ENCODE peak calls at places on chromosomes 7 and 10, in four cellular contexts. X is K562, O is GM12878, Y is HL-60. M is an unnamed sample.

GRCh38 chr7:151472644-151473380 is 32.9 kb upstream of the CRYGN start:
- DNase-seq in Y (no peak), O (peak), X (no peak), M (no peak)

GRCh38 chr10:129963831-129964501 is at the start of gene EBF3:
- DNase-seq in Y (no peak), O (no peak), X (peak), M (no peak)

GRCh38 chr10:48215148-48215982 is 59.1 kb downstream of the FRMPD2 start:
- DNase-seq in O (peak), X (peak), Y (peak), M (peak)

GRCh38 chr10:31034041-31034918 is 2.6 kb upstream of the ZNF438 start:
- DNase-seq in X (no peak), O (no peak), Y (peak), M (no peak)

GRCh38 chr7:70919491-70920073 is 212.4 kb upstream of the GALNT17 start:
- DNase-seq in O (no peak), X (no peak), Y (no peak), M (no peak)

GRCh38 chr10:29858352-29859267 is 200.8 kb downstream of the JCAD start:
- DNase-seq in O (no peak), X (no peak), Y (no peak), M (no peak)

GRCh38 chr10:97510686-97511085 is 12.0 kb downstream of the UBTD1 start:
- DNase-seq in Y (no peak), X (no peak), O (no peak), M (no peak)

GRCh38 chr10:47403401-47404318 is 19.6 kb upstream of the ZNF488 start:
- DNase-seq in Y (no peak), O (no peak), X (no peak), M (no peak)

GRCh38 chr10:128047337-128047736 is 78.9 kb downstream of the MKI67 start:
- DNase-seq in X (peak), O (peak), Y (peak), M (peak)

GRCh38 chr10:45421231-45422097 is 47.4 kb downstream of the ALOX5 start:
- DNase-seq in O (no peak), Y (peak), X (no peak), M (no peak)

GRCh38 chr7:158277219-158278141 is 310.1 kb downstream of the PTPRN2 start:
- DNase-seq in O (no peak), Y (no peak), X (no peak), M (no peak)

GRCh38 chr7:29956477-29956836 is 33.1 kb downstream of the SCRN1 start:
- DNase-seq in O (no peak), Y (no peak), X (no peak), M (no peak)

GRCh38 chr10:52066383-52066782 is 247.7 kb upstream of the DKK1 start:
- DNase-seq in X (no peak), O (no peak), Y (no peak), M (no peak)

GRCh38 chr7:101817031-101817929 is at the start of gene CUX1:
- DNase-seq in O (no peak), Y (no peak), X (peak), M (no peak)

GRCh38 chr10:121598261-121599249 is at the start of gene FGFR2:
- DNase-seq in O (no peak), X (peak), Y (peak), M (peak)

GRCh38 chr7:152148706-152149105 is 123.2 kb downstream of the GALNT11 start:
- DNase-seq in O (no peak), X (no peak), Y (no peak), M (no peak)

GRCh38 chr7:1641173-1641572 is 28.9 kb upstream of the ELFN1 start:
- DNase-seq in X (no peak), Y (no peak), O (no peak), M (no peak)

GRCh38 chr7:1640376-1641172 is 29.5 kb upstream of the ELFN1 start:
- DNase-seq in X (peak), O (no peak), Y (no peak), M (no peak)

GRCh38 chr7:1643270-1644092 is 26.6 kb upstream of the ELFN1 start:
- DNase-seq in Y (no peak), O (no peak), X (no peak), M (no peak)

GRCh38 chr7:1641661-1642260 is 28.3 kb upstream of the ELFN1 start:
- DNase-seq in O (no peak), X (no peak), Y (no peak), M (no peak)

DNA sequence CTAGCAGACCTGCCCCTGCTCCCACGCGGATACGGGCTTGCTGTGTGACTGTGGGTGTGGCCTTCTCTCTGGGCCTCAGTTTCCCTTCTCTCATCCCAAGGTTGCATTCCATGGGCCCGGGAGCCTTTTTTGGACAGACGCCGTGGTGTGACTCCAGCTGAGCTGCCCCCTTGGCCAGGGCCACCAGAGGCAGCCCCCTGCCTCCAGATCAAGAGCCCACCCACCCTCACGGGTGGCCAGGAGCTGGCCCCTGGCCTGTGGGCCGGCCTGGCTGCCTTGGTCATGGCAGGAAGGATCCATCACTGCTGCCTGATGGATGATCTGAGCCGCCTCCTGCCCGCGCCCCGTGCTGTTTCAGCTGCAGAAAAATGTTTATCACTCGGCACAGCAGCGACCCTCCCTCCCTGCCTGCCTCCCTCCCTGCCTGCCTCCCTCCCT is 27.8 kb upstream of the ELFN1 start:
- DNase-seq in Y (no peak), X (no peak), O (no peak), M (no peak)
- TF ChIP-seq SPI1 in Y (no peak), X (no peak), O (no peak), M (no peak)

GRCh38 chr10:73785721-73786511 is 510 bp downstream of the ZSWIM8 start:
- DNase-seq in X (peak), O (no peak), Y (peak), M (no peak)
- TF ChIP-seq SPI1 in X (no peak), O (no peak), Y (no peak), M (no peak)

GRCh38 chr10:75544923-75545322 is 113.5 kb downstream of the LRMDA start:
- DNase-seq in Y (no peak), O (no peak), X (no peak), M (no peak)
- TF ChIP-seq SPI1 in Y (no peak), O (no peak), X (no peak), M (no peak)

GRCh38 chr10:103648951-103649532 is 155.5 kb downstream of the NEURL1 start:
- DNase-seq in X (no peak), O (no peak), Y (peak), M (no peak)
- TF ChIP-seq SPI1 in X (no peak), O (no peak), Y (no peak), M (no peak)

GRCh38 chr10:87864497-87865059 is 1.2 kb downstream of the PTEN start:
- DNase-seq in O (no peak), Y (no peak), X (peak), M (no peak)
- TF ChIP-seq SPI1 in O (no peak), Y (no peak), X (no peak), M (no peak)

DNA sequence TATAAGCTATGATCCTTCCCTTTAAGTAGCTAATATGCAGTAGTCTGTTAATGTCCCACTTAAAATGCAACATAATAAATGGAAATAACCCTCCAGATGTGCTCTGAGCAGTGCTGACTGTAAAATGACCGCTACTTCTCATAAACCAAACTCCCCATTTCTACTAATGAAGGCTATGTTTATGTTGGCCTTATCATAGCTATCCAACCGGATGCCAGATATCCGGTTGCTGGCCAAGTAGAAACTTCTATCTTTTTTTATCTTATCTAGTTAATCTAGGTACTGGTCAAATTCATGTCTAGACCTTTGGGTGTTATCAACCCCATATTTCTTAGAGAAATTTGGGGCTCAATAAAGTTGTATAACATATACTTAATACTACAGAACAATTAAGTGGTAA is 56.6 kb downstream of the CHRM2 start:
- DNase-seq in O (no peak), Y (no peak), X (no peak), M (no peak)
- TF ChIP-seq SPI1 in O (no peak), Y (no peak), X (no peak), M (no peak)

DNA sequence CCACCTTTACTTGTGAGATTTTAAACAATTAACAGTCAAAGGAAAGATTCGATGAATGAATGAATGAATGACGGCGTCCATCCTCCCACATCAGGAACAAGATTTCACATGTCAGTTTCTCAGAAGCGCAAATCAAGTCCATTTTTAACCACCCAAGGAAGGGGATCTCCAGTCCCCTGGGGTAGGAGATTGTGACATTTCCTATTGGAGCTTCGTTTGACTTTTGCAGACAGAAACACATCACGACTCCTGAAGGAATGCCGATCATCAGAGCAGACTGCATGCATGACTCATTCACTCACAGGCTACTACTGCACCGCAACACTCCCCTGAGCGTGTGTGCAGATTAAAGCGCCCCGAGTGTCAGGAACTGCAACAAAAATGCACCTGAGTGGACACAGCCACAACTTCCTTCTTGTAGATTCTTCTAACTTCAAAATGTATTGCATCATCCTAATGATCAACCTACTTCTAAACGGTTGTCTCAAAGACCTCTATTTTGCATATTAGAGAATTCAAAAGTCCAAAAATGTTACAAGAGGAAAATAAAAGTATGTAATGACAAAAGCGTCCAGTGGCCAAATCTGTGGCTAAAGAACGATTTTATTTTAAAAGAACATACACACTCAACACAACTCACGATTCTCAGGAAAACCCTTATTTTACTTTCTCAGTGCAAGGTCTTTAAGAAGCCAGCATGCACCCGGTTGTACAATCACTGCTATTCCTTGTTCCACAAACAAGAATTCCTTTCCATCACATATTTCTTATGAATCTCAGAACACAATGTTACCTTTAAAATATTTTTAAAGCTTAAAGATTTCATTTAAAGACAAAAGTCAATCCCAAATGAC is 172.6 kb downstream of the FAM107B start:
- DNase-seq in Y (peak), O (peak), X (no peak), M (peak)
- TF ChIP-seq SPI1 in Y (no peak), O (peak), X (no peak), M (peak)

DNA sequence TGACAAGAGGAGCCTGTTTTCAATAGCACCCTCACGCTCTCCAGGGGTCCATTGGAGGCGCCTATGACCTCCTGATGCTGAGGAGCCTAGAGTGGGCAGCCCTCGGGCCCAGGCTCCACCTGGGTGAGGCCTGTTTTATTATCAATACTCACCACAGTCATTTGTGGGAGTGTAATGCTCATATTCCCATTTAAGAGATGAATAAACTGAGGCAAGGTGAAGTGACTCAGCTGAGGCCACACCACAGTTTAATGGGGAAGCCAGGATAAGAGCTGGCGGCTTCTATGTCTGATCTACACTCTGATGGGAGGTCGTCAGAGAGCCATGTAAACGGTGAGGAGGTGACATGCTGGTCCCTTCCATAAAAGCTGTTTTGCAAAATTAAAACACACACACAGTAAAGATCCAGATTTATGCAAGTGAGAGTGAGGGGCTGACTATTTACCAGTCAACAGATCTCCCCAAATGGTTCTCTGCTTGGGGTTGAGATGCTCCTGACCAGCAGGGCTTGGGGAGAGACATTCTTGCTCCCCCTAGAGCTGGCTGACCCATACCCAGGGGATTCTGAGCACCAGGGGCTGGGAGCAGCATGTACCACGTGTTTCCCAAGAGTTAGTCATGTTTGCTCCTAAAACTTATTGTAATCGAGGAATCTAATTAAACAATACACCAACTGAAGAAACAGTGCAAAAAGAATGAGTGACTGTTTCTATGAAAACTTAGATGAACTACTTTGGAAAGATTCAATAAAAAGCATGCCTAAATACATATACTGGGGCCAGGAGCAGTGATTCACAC is 81.0 kb upstream of the INSIG1 start:
- DNase-seq in X (peak), Y (no peak), O (no peak), M (no peak)
- TF ChIP-seq SPI1 in X (no peak), Y (no peak), O (no peak), M (no peak)

GRCh38 chr7:34184466-34184865 is 279.1 kb downstream of the BMPER start:
- DNase-seq in X (no peak), Y (no peak), O (no peak), M (no peak)
- TF ChIP-seq SPI1 in X (no peak), Y (no peak), O (no peak), M (no peak)